ENCODE peak calls at places on chromosomes 3 and 15, in five cellular contexts. U is mesendoderm, J is mesenchymal stem cell, B is neuronal stem cell, L is IMR-90. X is an unnamed sample.
A peak's percentile ranks its signal among the peaks of the same experiment; 100 is the strongest.

GRCh38 chr3:185316740-185317407 is 46.1 kb upstream of the MAP3K13 start:
- DNase-seq in U (no peak), J (no peak), B (no peak), L (peak; percentile 33), X (no peak)

GRCh38 chr3:194512895-194513601 is 26.2 kb upstream of the ATP13A3 start:
- DNase-seq in J (no peak), U (no peak), L (no peak), B (no peak), X (no peak)

GRCh38 chr3:24583004-24583403 is 88.4 kb upstream of the THRB start:
- DNase-seq in J (peak; percentile 33), L (no peak), B (no peak), U (peak; percentile 23), X (no peak)

GRCh38 chr3:184460276-184460675 is 80.4 kb downstream of the CHRD start:
- DNase-seq in B (no peak), U (no peak), L (peak; percentile 24), J (no peak), X (no peak)

GRCh38 chr3:129470861-129471260 is 30.8 kb downstream of the IFT122 start:
- DNase-seq in B (no peak), L (no peak), J (no peak), U (no peak), X (no peak)

GRCh38 chr3:130900959-130901358 is 7.1 kb downstream of the ATP2C1 start:
- DNase-seq in B (no peak), U (no peak), J (no peak), L (peak; percentile 14), X (no peak)

GRCh38 chr3:15436246-15436645 is 8.8 kb downstream of the EAF1 start:
- DNase-seq in B (no peak), U (no peak), L (no peak), J (no peak), X (no peak)

GRCh38 chr15:90618330-90619136 is 88.8 kb downstream of the CRTC3 start:
- DNase-seq in J (no peak), B (no peak), U (no peak), L (peak; percentile 17), X (no peak)

GRCh38 chr3:148600902-148601765 is 96.6 kb upstream of the AGTR1 start:
- DNase-seq in J (no peak), U (peak; percentile 26), L (no peak), B (no peak), X (no peak)

GRCh38 chr3:112699436-112699978 is 58.6 kb upstream of the CCDC80 start:
- DNase-seq in B (no peak), J (peak; percentile 28), L (peak; percentile 73), U (peak; percentile 61), X (no peak)

GRCh38 chr15:72140088-72140487 is 21.9 kb downstream of the SENP8 start:
- DNase-seq in U (no peak), L (no peak), B (no peak), J (no peak), X (no peak)
- H3K18ac ChIP-seq in U (no peak overlapping the region), L (no peak overlapping the region), B (no peak overlapping the region), J (no peak overlapping the region), X (no peak overlapping the region)

GRCh38 chr15:38609097-38609738 is 44.6 kb upstream of the RASGRP1 start:
- DNase-seq in J (no peak), B (no peak), U (no peak), L (no peak), X (no peak)
- H3K18ac ChIP-seq in J (no peak overlapping the region), B (no peak overlapping the region), U (no peak overlapping the region), L (no peak overlapping the region), X (no peak overlapping the region)

GRCh38 chr15:61086001-61086400 is 143.1 kb downstream of the RORA start:
- DNase-seq in B (no peak), U (peak; percentile 44), L (no peak), J (no peak), X (no peak)

GRCh38 chr15:61083081-61083780 is 145.9 kb downstream of the RORA start:
- DNase-seq in U (no peak), J (no peak), L (no peak), B (no peak), X (no peak)

GRCh38 chr15:61084502-61084901 is 144.6 kb downstream of the RORA start:
- DNase-seq in J (no peak), B (no peak), L (no peak), U (no peak), X (no peak)

GRCh38 chr15:61084944-61085367 is 144.1 kb downstream of the RORA start:
- DNase-seq in J (no peak), B (peak; percentile 24), L (no peak), U (peak; percentile 79), X (peak; percentile 33)

GRCh38 chr15:61083781-61084134 is 145.3 kb downstream of the RORA start:
- DNase-seq in B (no peak), U (no peak), J (no peak), L (no peak), X (no peak)
- H3K18ac ChIP-seq in B (no peak overlapping the region), U (no peak overlapping the region), J (no peak overlapping the region), L (no peak overlapping the region), X (no peak overlapping the region)

GRCh38 chr3:135966349-135966695 is 794 bp downstream of the PPP2R3A start:
- DNase-seq in B (no peak), L (no peak), J (peak; percentile 59), U (no peak), X (no peak)
- H3K18ac ChIP-seq in B (peak overlapping the region; percentile 97), L (peak overlapping the region; percentile 51), J (peak overlapping the region; percentile 94), U (peak overlapping the region; percentile 95), X (peak overlapping the region; percentile 23)

GRCh38 chr15:98700501-98700900 is 52.2 kb downstream of the IGF1R start:
- DNase-seq in L (no peak), B (no peak), J (no peak), U (no peak), X (no peak)
- H3K18ac ChIP-seq in L (no peak overlapping the region), B (no peak overlapping the region), J (no peak overlapping the region), U (no peak overlapping the region), X (no peak overlapping the region)

DNA sequence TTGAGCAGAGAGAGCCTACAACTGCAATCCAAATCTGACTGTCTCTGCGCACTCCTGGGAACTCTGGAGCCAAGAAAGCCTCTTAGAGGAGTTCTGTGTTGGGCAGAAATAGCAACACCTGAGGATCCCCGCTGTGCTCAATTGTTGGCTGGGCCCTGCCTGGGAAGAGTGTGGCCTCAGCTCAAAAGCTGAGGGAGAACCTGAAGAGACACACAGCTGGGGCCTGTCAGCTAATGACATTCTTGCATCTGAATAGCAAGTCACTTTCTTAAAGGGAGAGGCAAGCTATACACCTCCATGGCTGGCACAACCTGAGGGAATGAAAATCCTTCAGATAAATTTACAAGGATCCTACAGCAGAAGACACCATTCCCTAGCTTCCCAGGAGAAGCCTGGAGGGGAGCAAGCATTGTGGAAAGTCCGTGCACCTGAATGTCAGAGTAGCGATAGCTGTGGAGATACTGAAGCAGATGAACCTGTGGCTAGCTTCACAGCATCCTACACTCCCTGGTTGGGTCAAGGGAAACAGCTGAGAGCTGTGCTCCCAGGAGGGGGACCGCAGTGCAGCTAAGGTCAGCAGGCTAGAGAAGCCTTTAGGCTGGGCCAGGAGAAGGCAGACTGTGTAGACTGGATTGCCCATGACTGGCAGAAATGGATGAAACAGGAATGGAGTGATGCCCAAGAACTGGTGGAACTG is 159.9 kb upstream of the PFN2 start:
- DNase-seq in J (no peak), L (no peak), U (peak; percentile 93), B (no peak), X (peak; percentile 87)
- H3K18ac ChIP-seq in J (no peak overlapping the region), L (no peak overlapping the region), U (peak overlapping the region; percentile 60), B (peak overlapping the region; percentile 68), X (no peak overlapping the region)

DNA sequence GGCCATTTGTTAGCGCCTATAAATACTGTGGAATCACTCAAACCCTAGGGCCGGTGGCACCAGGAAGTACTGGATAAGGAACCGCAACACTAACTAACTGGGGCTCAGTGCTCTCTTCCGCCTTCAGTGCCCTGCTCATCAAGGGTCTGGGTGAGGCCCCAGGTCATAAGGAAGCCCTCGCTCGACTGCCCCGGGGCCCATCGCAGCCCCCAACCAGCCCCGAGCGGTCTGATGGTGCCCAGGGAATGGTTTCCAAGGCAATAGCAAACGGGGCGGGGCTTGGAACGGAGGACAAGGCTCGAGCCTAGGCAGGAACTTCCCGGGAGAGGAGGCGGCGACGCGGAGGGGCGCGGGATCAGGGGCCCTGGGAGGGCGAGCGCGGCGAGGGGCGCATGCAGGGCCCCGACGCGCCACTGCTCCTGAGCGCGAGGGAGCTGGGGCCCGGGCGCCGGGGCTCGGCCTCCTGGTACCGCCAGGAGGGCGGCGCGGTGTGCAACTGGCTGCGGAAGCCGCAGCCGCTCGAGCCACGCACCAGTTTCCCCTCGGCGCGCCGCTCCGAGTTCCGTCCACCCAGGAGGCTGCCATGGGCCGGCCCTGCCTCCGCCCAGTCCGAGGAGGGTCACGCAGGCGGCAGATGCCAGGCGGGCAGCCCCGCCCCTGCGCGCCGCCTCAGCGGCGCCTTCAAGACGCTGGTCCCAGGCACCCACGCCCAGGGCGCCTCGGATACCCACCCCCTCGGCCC is at the start of gene TTLL3:
- DNase-seq in U (peak; percentile 80), L (peak; percentile 36), J (peak; percentile 66), B (peak; percentile 67), X (peak; percentile 80)
- H3K18ac ChIP-seq in U (peak within 1 kb of the TSS; percentile 34), L (peak within 1 kb of the TSS; percentile 18), J (peak within 1 kb of the TSS; percentile 71), B (peak within 1 kb of the TSS; percentile 93), X (peak within 1 kb of the TSS; percentile 63)

DNA sequence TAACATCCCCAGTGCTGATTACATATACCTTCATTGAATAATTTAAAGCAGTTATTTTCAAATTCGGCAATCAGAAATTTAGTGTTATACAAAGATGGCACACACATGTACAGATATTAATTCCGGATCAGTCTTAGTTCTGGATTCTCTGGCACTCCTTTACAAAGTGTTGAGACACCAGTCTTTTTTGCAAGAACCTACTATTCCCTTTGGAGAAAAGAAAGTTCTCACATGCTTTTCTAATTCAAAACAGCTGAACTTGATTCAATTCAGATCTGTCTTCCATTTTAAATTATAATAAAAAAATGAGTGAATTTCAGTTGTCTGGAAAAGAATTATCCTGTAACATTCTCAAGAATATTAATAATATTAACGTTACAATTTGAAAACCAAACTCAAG is 20.4 kb downstream of the CCDC191 start:
- DNase-seq in J (no peak), L (no peak), U (no peak), B (no peak), X (no peak)
- H3K18ac ChIP-seq in J (no peak overlapping the region), L (no peak overlapping the region), U (no peak overlapping the region), B (no peak overlapping the region), X (no peak overlapping the region)

GRCh38 chr3:59938857-59939256 is 889.0 kb upstream of the CFAP20DC start:
- DNase-seq in B (no peak), J (no peak), L (no peak), U (no peak), X (no peak)

GRCh38 chr3:59930170-59930569 is 880.3 kb upstream of the CFAP20DC start:
- DNase-seq in J (no peak), B (no peak), L (no peak), U (no peak), X (no peak)

GRCh38 chr3:59937206-59937605 is 887.4 kb upstream of the CFAP20DC start:
- DNase-seq in J (no peak), U (peak; percentile 18), B (no peak), L (no peak), X (no peak)

GRCh38 chr3:59939826-59940426 is 890.1 kb upstream of the CFAP20DC start:
- DNase-seq in J (no peak), L (no peak), U (no peak), B (no peak), X (no peak)

DNA sequence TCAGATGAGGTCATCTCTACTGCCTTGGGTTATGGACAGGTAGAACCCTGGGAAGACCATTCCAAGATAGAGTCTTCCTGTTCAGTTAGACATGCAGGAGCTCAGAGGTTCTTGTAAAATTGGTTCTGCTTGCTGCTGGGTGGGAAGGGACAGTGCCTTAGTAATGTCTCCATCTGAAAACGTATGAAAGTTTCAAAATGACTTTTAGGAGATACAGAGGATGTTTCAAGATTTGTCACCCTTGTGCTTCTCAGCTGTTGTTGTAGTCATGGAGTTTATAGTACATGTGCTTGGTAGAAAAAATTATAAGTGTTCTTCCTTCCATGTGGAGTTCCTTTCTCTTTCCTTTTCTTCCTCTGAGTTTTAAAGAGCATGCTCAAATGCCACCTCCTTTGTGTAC is 885.2 kb upstream of the CFAP20DC start:
- DNase-seq in J (no peak), L (no peak), B (no peak), U (no peak), X (no peak)
- H3K18ac ChIP-seq in J (no peak overlapping the region), L (no peak overlapping the region), B (no peak overlapping the region), U (no peak overlapping the region), X (no peak overlapping the region)